ENCODE peak calls at places on chromosome 5, in seven cellular contexts. One of them, this sample, is unnamed.

GRCh38 chr5:3201121-3201520 is 394.5 kb upstream of the IRX1 start:
- DNase-seq in prostate gland: no peak
- DNase-seq in stomach: no peak
- DNase-seq in HFFc6: no peak
- DNase-seq in IMR-90: no peak
- DNase-seq in astrocyte of the spinal cord: no peak
- DNase-seq in progenitor cell of endocrine pancreas: no peak
- DNase-seq in this sample: no peak

GRCh38 chr5:115494570-115495289 is 49.8 kb downstream of the FEM1C start:
- DNase-seq in prostate gland: no peak
- DNase-seq in stomach: no peak
- DNase-seq in HFFc6: no peak
- DNase-seq in IMR-90: no peak
- DNase-seq in astrocyte of the spinal cord: peak
- DNase-seq in progenitor cell of endocrine pancreas: no peak
- DNase-seq in this sample: no peak

GRCh38 chr5:74500037-74500917 is 140.3 kb downstream of the ENC1 start:
- DNase-seq in prostate gland: no peak
- DNase-seq in stomach: no peak
- DNase-seq in HFFc6: no peak
- DNase-seq in IMR-90: no peak
- DNase-seq in astrocyte of the spinal cord: no peak
- DNase-seq in progenitor cell of endocrine pancreas: no peak
- DNase-seq in this sample: no peak

GRCh38 chr5:90168399-90168798 is 241.2 kb downstream of the CETN3 start:
- DNase-seq in prostate gland: no peak
- DNase-seq in stomach: no peak
- DNase-seq in HFFc6: no peak
- DNase-seq in IMR-90: no peak
- DNase-seq in astrocyte of the spinal cord: no peak
- DNase-seq in progenitor cell of endocrine pancreas: no peak
- DNase-seq in this sample: no peak

GRCh38 chr5:136408996-136409395 is 43.7 kb upstream of the TRPC7 start:
- DNase-seq in prostate gland: no peak
- DNase-seq in stomach: no peak
- DNase-seq in HFFc6: no peak
- DNase-seq in IMR-90: no peak
- DNase-seq in astrocyte of the spinal cord: no peak
- DNase-seq in progenitor cell of endocrine pancreas: no peak
- DNase-seq in this sample: no peak

GRCh38 chr5:10227396-10227795 is 22.3 kb downstream of the ATPSCKMT start:
- DNase-seq in prostate gland: no peak
- DNase-seq in stomach: no peak
- DNase-seq in HFFc6: peak
- DNase-seq in IMR-90: peak
- DNase-seq in astrocyte of the spinal cord: peak
- DNase-seq in progenitor cell of endocrine pancreas: no peak
- DNase-seq in this sample: no peak

GRCh38 chr5:83401122-83401620 is 70.4 kb upstream of the VCAN start:
- DNase-seq in prostate gland: no peak
- DNase-seq in stomach: no peak
- DNase-seq in HFFc6: no peak
- DNase-seq in IMR-90: peak
- DNase-seq in astrocyte of the spinal cord: no peak
- DNase-seq in progenitor cell of endocrine pancreas: no peak
- DNase-seq in this sample: no peak

GRCh38 chr5:80987078-80987766 is 27.1 kb downstream of the RASGRF2 start:
- DNase-seq in prostate gland: no peak
- DNase-seq in stomach: no peak
- DNase-seq in HFFc6: no peak
- DNase-seq in IMR-90: no peak
- DNase-seq in astrocyte of the spinal cord: no peak
- DNase-seq in progenitor cell of endocrine pancreas: no peak
- DNase-seq in this sample: no peak

GRCh38 chr5:82156876-82157275 is 121.3 kb downstream of the RPS23 start:
- DNase-seq in prostate gland: no peak
- DNase-seq in stomach: no peak
- DNase-seq in HFFc6: no peak
- DNase-seq in IMR-90: no peak
- DNase-seq in astrocyte of the spinal cord: no peak
- DNase-seq in progenitor cell of endocrine pancreas: no peak
- DNase-seq in this sample: no peak

GRCh38 chr5:116296335-116297072 is 211.7 kb downstream of the COMMD10 start:
- DNase-seq in prostate gland: no peak
- DNase-seq in stomach: no peak
- DNase-seq in HFFc6: no peak
- DNase-seq in IMR-90: no peak
- DNase-seq in astrocyte of the spinal cord: no peak
- DNase-seq in progenitor cell of endocrine pancreas: no peak
- DNase-seq in this sample: no peak

GRCh38 chr5:109961755-109962154 is 272.0 kb downstream of the MAN2A1 start:
- DNase-seq in prostate gland: no peak
- DNase-seq in stomach: no peak
- DNase-seq in HFFc6: no peak
- DNase-seq in IMR-90: no peak
- DNase-seq in astrocyte of the spinal cord: no peak
- DNase-seq in progenitor cell of endocrine pancreas: no peak
- DNase-seq in this sample: no peak

GRCh38 chr5:41432481-41433253 is 77.7 kb downstream of the PLCXD3 start:
- DNase-seq in prostate gland: no peak
- DNase-seq in stomach: no peak
- DNase-seq in HFFc6: no peak
- DNase-seq in IMR-90: no peak
- DNase-seq in astrocyte of the spinal cord: no peak
- DNase-seq in progenitor cell of endocrine pancreas: no peak
- DNase-seq in this sample: no peak

GRCh38 chr5:169873642-169874041 is 106.7 kb downstream of the INSYN2B start:
- DNase-seq in prostate gland: no peak
- DNase-seq in stomach: no peak
- DNase-seq in HFFc6: no peak
- DNase-seq in IMR-90: peak
- DNase-seq in astrocyte of the spinal cord: peak
- DNase-seq in progenitor cell of endocrine pancreas: no peak
- DNase-seq in this sample: no peak

GRCh38 chr5:121745407-121745806 is 106.3 kb upstream of the FTMT start:
- DNase-seq in prostate gland: no peak
- DNase-seq in stomach: no peak
- DNase-seq in HFFc6: no peak
- DNase-seq in IMR-90: no peak
- DNase-seq in astrocyte of the spinal cord: no peak
- DNase-seq in progenitor cell of endocrine pancreas: no peak
- DNase-seq in this sample: no peak

GRCh38 chr5:106094128-106094726 is 1576.5 kb downstream of the EFNA5 start:
- DNase-seq in prostate gland: peak
- DNase-seq in stomach: no peak
- DNase-seq in HFFc6: no peak
- DNase-seq in IMR-90: peak
- DNase-seq in astrocyte of the spinal cord: peak
- DNase-seq in progenitor cell of endocrine pancreas: no peak
- DNase-seq in this sample: no peak

GRCh38 chr5:136439367-136439766 is 74.0 kb upstream of the TRPC7 start:
- DNase-seq in prostate gland: no peak
- DNase-seq in stomach: no peak
- DNase-seq in HFFc6: no peak
- DNase-seq in IMR-90: no peak
- DNase-seq in astrocyte of the spinal cord: no peak
- DNase-seq in progenitor cell of endocrine pancreas: no peak
- DNase-seq in this sample: no peak

GRCh38 chr5:111478898-111479297 is 33.4 kb downstream of the STARD4 start:
- DNase-seq in prostate gland: no peak
- DNase-seq in stomach: no peak
- DNase-seq in HFFc6: no peak
- DNase-seq in IMR-90: no peak
- DNase-seq in astrocyte of the spinal cord: no peak
- DNase-seq in progenitor cell of endocrine pancreas: no peak
- DNase-seq in this sample: no peak

GRCh38 chr5:79802404-79802803 is 112.8 kb downstream of the CMYA5 start:
- DNase-seq in prostate gland: no peak
- DNase-seq in stomach: no peak
- DNase-seq in HFFc6: no peak
- DNase-seq in IMR-90: no peak
- DNase-seq in astrocyte of the spinal cord: no peak
- DNase-seq in progenitor cell of endocrine pancreas: no peak
- DNase-seq in this sample: no peak

GRCh38 chr5:38645508-38645907 is 89.1 kb upstream of the LIFR start:
- DNase-seq in prostate gland: no peak
- DNase-seq in stomach: no peak
- DNase-seq in HFFc6: no peak
- DNase-seq in IMR-90: no peak
- DNase-seq in astrocyte of the spinal cord: no peak
- DNase-seq in progenitor cell of endocrine pancreas: no peak
- DNase-seq in this sample: no peak

GRCh38 chr5:111820072-111820471 is 63.1 kb upstream of the NREP start:
- DNase-seq in prostate gland: no peak
- DNase-seq in stomach: no peak
- DNase-seq in HFFc6: no peak
- DNase-seq in IMR-90: no peak
- DNase-seq in astrocyte of the spinal cord: no peak
- DNase-seq in progenitor cell of endocrine pancreas: no peak
- DNase-seq in this sample: no peak

GRCh38 chr5:137156175-137156574 is 343.0 kb downstream of the SPOCK1 start:
- DNase-seq in prostate gland: no peak
- DNase-seq in stomach: no peak
- DNase-seq in HFFc6: no peak
- DNase-seq in IMR-90: no peak
- DNase-seq in astrocyte of the spinal cord: no peak
- DNase-seq in progenitor cell of endocrine pancreas: no peak
- DNase-seq in this sample: no peak

GRCh38 chr5:25028994-25029393 is 384.2 kb upstream of the CDH10 start:
- DNase-seq in prostate gland: peak
- DNase-seq in stomach: no peak
- DNase-seq in HFFc6: no peak
- DNase-seq in IMR-90: no peak
- DNase-seq in astrocyte of the spinal cord: peak
- DNase-seq in progenitor cell of endocrine pancreas: no peak
- DNase-seq in this sample: no peak

GRCh38 chr5:178388381-178389030 is 155.9 kb upstream of the PHYKPL start:
- DNase-seq in prostate gland: no peak
- DNase-seq in stomach: peak
- DNase-seq in HFFc6: no peak
- DNase-seq in IMR-90: peak
- DNase-seq in astrocyte of the spinal cord: no peak
- DNase-seq in progenitor cell of endocrine pancreas: no peak
- DNase-seq in this sample: no peak

GRCh38 chr5:78698218-78698751 is 49.7 kb upstream of the LHFPL2 start:
- DNase-seq in prostate gland: no peak
- DNase-seq in stomach: no peak
- DNase-seq in HFFc6: peak
- DNase-seq in IMR-90: peak
- DNase-seq in astrocyte of the spinal cord: peak
- DNase-seq in progenitor cell of endocrine pancreas: no peak
- DNase-seq in this sample: no peak

GRCh38 chr5:73045623-73046022 is 74.8 kb upstream of the TMEM171 start:
- DNase-seq in prostate gland: no peak
- DNase-seq in stomach: no peak
- DNase-seq in HFFc6: no peak
- DNase-seq in IMR-90: no peak
- DNase-seq in astrocyte of the spinal cord: no peak
- DNase-seq in progenitor cell of endocrine pancreas: no peak
- DNase-seq in this sample: no peak

GRCh38 chr5:57503433-57503832 is 20.8 kb upstream of the ACTBL2 start:
- DNase-seq in prostate gland: no peak
- DNase-seq in stomach: no peak
- DNase-seq in HFFc6: no peak
- DNase-seq in IMR-90: no peak
- DNase-seq in astrocyte of the spinal cord: peak
- DNase-seq in progenitor cell of endocrine pancreas: no peak
- DNase-seq in this sample: no peak

GRCh38 chr5:57497733-57498132 is 15.1 kb upstream of the ACTBL2 start:
- DNase-seq in prostate gland: no peak
- DNase-seq in stomach: no peak
- DNase-seq in HFFc6: no peak
- DNase-seq in IMR-90: no peak
- DNase-seq in astrocyte of the spinal cord: no peak
- DNase-seq in progenitor cell of endocrine pancreas: no peak
- DNase-seq in this sample: no peak

GRCh38 chr5:57495688-57496087 is 13.1 kb upstream of the ACTBL2 start:
- DNase-seq in prostate gland: no peak
- DNase-seq in stomach: no peak
- DNase-seq in HFFc6: no peak
- DNase-seq in IMR-90: no peak
- DNase-seq in astrocyte of the spinal cord: no peak
- DNase-seq in progenitor cell of endocrine pancreas: no peak
- DNase-seq in this sample: no peak

GRCh38 chr5:57501414-57502321 is 19.1 kb upstream of the ACTBL2 start:
- DNase-seq in prostate gland: no peak
- DNase-seq in stomach: no peak
- DNase-seq in HFFc6: no peak
- DNase-seq in IMR-90: no peak
- DNase-seq in astrocyte of the spinal cord: no peak
- DNase-seq in progenitor cell of endocrine pancreas: no peak
- DNase-seq in this sample: no peak

GRCh38 chr5:57499262-57500050 is 16.8 kb upstream of the ACTBL2 start:
- DNase-seq in prostate gland: no peak
- DNase-seq in stomach: no peak
- DNase-seq in HFFc6: peak
- DNase-seq in IMR-90: peak
- DNase-seq in astrocyte of the spinal cord: peak
- DNase-seq in progenitor cell of endocrine pancreas: no peak
- DNase-seq in this sample: no peak
- TF ChIP-seq CTCF in prostate gland: peak
- TF ChIP-seq CTCF in stomach: no peak
- TF ChIP-seq CTCF in HFFc6: peak
- TF ChIP-seq CTCF in IMR-90: peak
- TF ChIP-seq CTCF in astrocyte of the spinal cord: peak
- TF ChIP-seq CTCF in progenitor cell of endocrine pancreas: peak
- TF ChIP-seq CTCF in this sample: no peak

DNA sequence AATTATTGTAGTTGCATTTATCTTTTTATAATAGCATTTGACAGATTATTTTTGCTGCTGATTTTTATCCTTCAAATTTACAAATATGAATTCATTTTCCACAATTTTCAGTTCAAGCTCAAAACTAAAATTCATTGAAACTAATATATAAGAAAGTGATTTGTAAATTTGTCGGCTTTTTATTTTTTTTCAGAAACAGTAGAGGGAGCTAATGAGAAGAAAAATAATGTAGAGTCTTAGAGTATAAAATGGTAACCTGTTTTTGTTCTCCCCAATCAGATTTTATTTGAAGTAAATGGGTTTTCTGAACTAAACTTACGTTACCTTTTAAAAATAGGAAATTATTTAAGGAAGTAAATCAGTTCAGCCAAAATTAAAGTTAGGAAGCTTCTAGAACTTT is 19.2 kb downstream of the PRRC1 start:
- DNase-seq in prostate gland: no peak
- DNase-seq in stomach: no peak
- DNase-seq in HFFc6: no peak
- DNase-seq in IMR-90: peak
- DNase-seq in astrocyte of the spinal cord: peak
- DNase-seq in progenitor cell of endocrine pancreas: no peak
- DNase-seq in this sample: no peak
- TF ChIP-seq CTCF in prostate gland: peak
- TF ChIP-seq CTCF in stomach: no peak
- TF ChIP-seq CTCF in HFFc6: peak
- TF ChIP-seq CTCF in IMR-90: peak
- TF ChIP-seq CTCF in astrocyte of the spinal cord: peak
- TF ChIP-seq CTCF in progenitor cell of endocrine pancreas: peak
- TF ChIP-seq CTCF in this sample: no peak

GRCh38 chr5:14880688-14881087 is 9.1 kb upstream of the ANKH start:
- DNase-seq in prostate gland: no peak
- DNase-seq in stomach: no peak
- DNase-seq in HFFc6: no peak
- DNase-seq in IMR-90: peak
- DNase-seq in astrocyte of the spinal cord: peak
- DNase-seq in progenitor cell of endocrine pancreas: no peak
- DNase-seq in this sample: no peak
- TF ChIP-seq CTCF in prostate gland: no peak
- TF ChIP-seq CTCF in stomach: no peak
- TF ChIP-seq CTCF in HFFc6: no peak
- TF ChIP-seq CTCF in IMR-90: no peak
- TF ChIP-seq CTCF in astrocyte of the spinal cord: no peak
- TF ChIP-seq CTCF in progenitor cell of endocrine pancreas: no peak
- TF ChIP-seq CTCF in this sample: no peak

GRCh38 chr5:176361437-176362097 is at the start of gene KIAA1191:
- DNase-seq in prostate gland: peak
- DNase-seq in stomach: peak
- DNase-seq in HFFc6: peak
- DNase-seq in IMR-90: peak
- DNase-seq in astrocyte of the spinal cord: peak
- DNase-seq in progenitor cell of endocrine pancreas: peak
- DNase-seq in this sample: peak
- TF ChIP-seq CTCF in prostate gland: peak
- TF ChIP-seq CTCF in stomach: no peak
- TF ChIP-seq CTCF in HFFc6: peak
- TF ChIP-seq CTCF in IMR-90: peak
- TF ChIP-seq CTCF in astrocyte of the spinal cord: peak
- TF ChIP-seq CTCF in progenitor cell of endocrine pancreas: no peak
- TF ChIP-seq CTCF in this sample: no peak

This sample was measured in activated B cell treated with CpG ODN at 0.5 μM for 24 hours.